ENCODE peak calls at places on chromosome 17, in nine cellular contexts. V, R, H, E, F, N, T, U and W are unnamed samples.

GRCh38 chr17:64130559-64131001 is 636 bp upstream of the ERN1 start:
- DNase-seq in F (no peak), R (peak), V (no peak), H (no peak), U (no peak), E (peak), N (peak), T (peak), W (no peak)

GRCh38 chr17:55266051-55266957 is 1.5 kb downstream of the HLF start:
- DNase-seq in N (peak), T (no peak), U (no peak), E (no peak), H (no peak), R (no peak), V (peak), F (no peak), W (peak)

GRCh38 chr17:55740515-55741352 is 10.1 kb upstream of the PCTP start:
- DNase-seq in H (no peak), T (no peak), U (no peak), R (no peak), E (no peak), F (no peak), V (no peak), N (no peak), W (no peak)

GRCh38 chr17:80017226-80018010 is 18.3 kb downstream of the TBC1D16 start:
- DNase-seq in U (no peak), F (no peak), T (no peak), H (no peak), E (no peak), V (no peak), R (no peak), N (no peak), W (no peak)

GRCh38 chr17:55325405-55325804 is 60.6 kb downstream of the HLF start:
- DNase-seq in N (no peak), R (no peak), U (no peak), V (no peak), E (no peak), F (no peak), T (no peak), H (no peak), W (no peak)

GRCh38 chr17:71427801-71428200 is 693.0 kb upstream of the SOX9 start:
- DNase-seq in U (no peak), E (no peak), R (no peak), T (no peak), H (no peak), V (no peak), N (no peak), F (no peak), W (no peak)

GRCh38 chr17:44359001-44359400 is 4.7 kb downstream of the FAM171A2 start:
- DNase-seq in E (no peak), R (no peak), U (no peak), F (no peak), H (no peak), N (no peak), T (no peak), V (no peak), W (no peak)

GRCh38 chr17:78653382-78653781 is 76.2 kb upstream of the DNAH17 start:
- DNase-seq in N (peak), F (no peak), V (no peak), H (no peak), U (no peak), R (no peak), E (peak), T (no peak), W (no peak)

GRCh38 chr17:51830886-51831285 is 327.6 kb downstream of the CA10 start:
- DNase-seq in E (no peak), F (no peak), T (no peak), N (no peak), V (no peak), H (no peak), U (peak), R (no peak), W (no peak)

GRCh38 chr17:83196088-83196765 is 116.8 kb downstream of the METRNL start:
- DNase-seq in V (no peak), T (no peak), N (peak), E (peak), H (no peak), U (peak), F (no peak), R (no peak), W (no peak)

GRCh38 chr17:73288534-73289302 is 23.1 kb downstream of the CDC42EP4 start:
- DNase-seq in N (no peak), F (no peak), U (no peak), T (peak), V (no peak), R (no peak), E (no peak), H (peak), W (no peak)

GRCh38 chr17:2705263-2705662 is 6.3 kb downstream of the CLUH start:
- DNase-seq in R (no peak), V (no peak), E (peak), U (no peak), F (no peak), H (no peak), N (peak), T (no peak), W (no peak)

GRCh38 chr17:7132511-7133094 is 18.0 kb upstream of the ASGR2 start:
- DNase-seq in R (peak), T (no peak), H (no peak), V (peak), F (peak), U (no peak), E (no peak), N (no peak), W (no peak)

GRCh38 chr17:6666557-6666956 is 15.0 kb downstream of the C17orf100 start:
- DNase-seq in R (no peak), T (no peak), N (no peak), F (no peak), U (no peak), V (no peak), H (no peak), E (no peak), W (no peak)

DNA sequence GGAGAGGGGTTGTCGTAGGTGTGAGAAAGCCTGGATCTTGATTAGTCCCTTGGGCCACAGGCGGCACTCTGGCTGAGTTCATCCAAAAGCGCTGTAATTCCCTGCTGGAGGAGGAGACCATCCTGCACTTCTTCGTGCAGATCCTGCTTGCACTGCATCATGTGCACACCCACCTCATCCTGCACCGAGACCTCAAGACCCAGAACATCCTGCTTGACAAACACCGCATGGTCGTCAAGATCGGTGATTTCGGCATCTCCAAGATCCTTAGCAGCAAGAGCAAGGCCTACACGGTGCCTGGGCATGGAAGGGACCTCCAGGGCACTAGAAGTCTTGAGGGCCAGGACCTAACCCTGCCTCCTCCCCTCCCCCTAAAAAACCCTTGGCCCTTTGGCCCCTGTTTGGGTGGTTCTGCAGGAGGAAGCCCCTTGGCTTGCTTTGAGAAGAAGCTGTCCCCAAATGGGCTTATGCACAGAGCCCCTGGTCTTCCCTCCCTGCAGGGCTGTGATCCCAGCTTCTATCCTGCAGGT is 6.2 kb downstream of the NEK8 start:
- DNase-seq in H (no peak), V (no peak), T (no peak), E (no peak), F (no peak), R (no peak), N (no peak), U (no peak), W (no peak)
- H3K27ac ChIP-seq in H (no peak), V (no peak), T (no peak), E (no peak), F (no peak), R (no peak), N (no peak), U (no peak), W (no peak)

DNA sequence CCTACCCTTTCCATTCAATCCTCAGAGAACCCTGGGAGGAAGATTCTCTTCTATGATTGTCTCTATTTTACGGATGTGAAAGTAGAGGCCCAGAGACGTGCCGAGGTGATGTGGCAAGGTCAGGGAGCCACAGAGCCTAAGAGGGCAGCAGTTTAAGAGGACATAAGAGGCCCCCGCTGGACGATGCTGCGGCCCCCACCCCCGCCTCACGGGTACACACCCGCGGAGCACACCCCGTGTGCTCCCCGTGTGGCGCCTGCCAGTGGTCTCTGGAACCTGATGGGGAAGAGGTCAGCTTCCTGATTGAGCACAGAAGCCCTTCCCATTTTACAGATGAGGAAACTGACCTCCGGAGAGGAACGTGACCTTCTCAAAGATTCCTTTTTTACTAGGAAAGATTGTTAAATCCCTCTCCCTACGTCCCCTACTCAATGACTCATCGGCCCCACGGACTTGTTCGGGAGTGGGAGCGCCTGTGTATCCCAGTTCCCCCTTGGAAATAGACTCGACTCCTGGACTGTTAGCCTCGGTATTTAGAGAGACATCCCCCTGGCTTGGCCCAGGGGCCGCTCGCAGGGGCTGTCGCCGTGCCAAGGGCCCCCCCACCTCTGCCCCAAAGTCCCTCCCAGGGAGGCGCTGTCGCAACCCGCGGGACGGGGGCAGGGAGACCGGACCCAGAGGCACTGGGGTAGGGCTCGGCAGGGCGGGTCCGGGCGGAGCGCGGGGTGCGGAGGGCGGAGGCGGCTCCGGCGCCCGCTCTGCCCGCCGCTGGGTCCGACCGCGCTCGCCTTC is at the start of gene ABCC3:
- DNase-seq in F (peak), N (peak), T (peak), E (peak), R (no peak), U (no peak), H (peak), V (peak), W (no peak)
- H3K27ac ChIP-seq in F (no peak), N (no peak), T (peak), E (no peak), R (no peak), U (no peak), H (peak), V (no peak), W (no peak)

DNA sequence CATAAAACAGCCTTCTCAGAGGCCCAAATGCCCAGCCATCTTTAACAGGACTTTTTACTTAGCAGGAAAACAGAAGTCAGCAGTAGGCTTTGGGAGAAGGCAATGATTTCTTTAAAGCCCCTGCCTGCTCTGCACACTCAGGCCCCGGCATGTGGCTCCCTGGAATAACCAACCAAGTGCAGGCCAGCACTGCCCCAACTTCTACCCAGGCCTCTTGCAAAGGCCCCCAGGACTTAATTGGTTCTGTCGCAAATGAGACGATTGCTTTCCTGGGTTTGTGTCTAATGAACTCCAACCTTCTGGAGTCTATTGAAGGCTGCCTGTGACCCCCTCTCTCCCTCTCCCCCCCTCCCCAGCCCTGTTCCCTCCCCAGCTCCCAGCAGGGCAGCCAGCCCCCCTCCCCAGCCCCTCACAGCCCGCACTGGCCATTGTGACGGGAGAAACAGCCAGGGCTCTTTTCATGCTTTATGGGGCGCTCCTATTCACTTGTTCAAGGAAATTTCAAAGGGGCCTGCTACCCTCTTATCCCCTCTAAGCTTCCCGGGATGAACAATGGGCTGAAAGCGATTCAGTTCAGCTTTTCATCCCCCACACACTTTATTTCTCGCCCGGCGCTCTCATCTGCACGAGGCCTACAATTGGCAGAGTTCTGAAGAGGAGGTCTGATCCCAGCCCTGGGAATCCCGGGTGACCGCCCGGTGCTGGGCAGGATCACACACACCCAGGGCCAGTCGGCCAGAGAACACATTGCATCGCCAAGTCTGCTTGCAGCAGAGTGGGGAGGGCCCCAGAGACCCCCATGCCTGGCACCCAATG is 15.5 kb downstream of the AXIN2 start:
- DNase-seq in F (no peak), U (no peak), R (no peak), N (no peak), V (no peak), H (no peak), E (no peak), T (no peak), W (no peak)
- H3K27ac ChIP-seq in F (peak), U (peak), R (no peak), N (no peak), V (no peak), H (peak), E (no peak), T (peak), W (no peak)

GRCh38 chr17:19253112-19253511 is 15.9 kb downstream of the EPN2 start:
- DNase-seq in U (no peak), F (no peak), H (no peak), V (no peak), N (no peak), T (no peak), E (no peak), R (no peak), W (no peak)
- H3K27ac ChIP-seq in U (no peak), F (no peak), H (no peak), V (no peak), N (no peak), T (no peak), E (no peak), R (no peak), W (no peak)

GRCh38 chr17:38741443-38741842 is 6.7 kb downstream of the PCGF2 start:
- DNase-seq in F (no peak), E (no peak), V (no peak), T (no peak), N (no peak), H (no peak), U (no peak), R (no peak), W (no peak)
- H3K27ac ChIP-seq in F (peak), E (no peak), V (no peak), T (peak), N (no peak), H (no peak), U (no peak), R (no peak), W (no peak)

GRCh38 chr17:39244600-39245570 is 19.1 kb upstream of the STAC2 start:
- DNase-seq in F (peak), T (peak), H (peak), R (peak), U (peak), V (peak), E (peak), N (peak), W (no peak)
- H3K27ac ChIP-seq in F (no peak), T (no peak), H (no peak), R (no peak), U (no peak), V (no peak), E (no peak), N (no peak), W (no peak)

DNA sequence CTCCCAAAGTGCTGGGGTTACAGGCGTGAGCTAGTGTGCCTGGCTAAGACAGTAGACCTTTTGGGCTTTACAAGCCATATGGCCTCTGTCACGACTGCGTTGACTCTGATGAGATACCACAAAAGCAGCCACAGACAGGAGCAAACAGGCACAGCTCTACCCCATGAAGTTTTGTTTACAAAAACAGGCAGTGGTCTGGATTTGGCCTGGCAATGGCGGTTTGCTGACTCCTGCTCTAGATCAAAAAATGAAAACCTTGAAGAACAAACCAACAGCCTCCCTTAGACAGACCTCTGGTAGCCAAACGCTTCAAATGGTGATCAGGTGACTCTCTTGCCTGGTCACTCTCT is 20.7 kb downstream of the SLC43A2 start:
- DNase-seq in T (no peak), F (no peak), N (no peak), H (no peak), U (no peak), R (no peak), V (no peak), E (no peak), W (no peak)
- H3K27ac ChIP-seq in T (peak), F (no peak), N (no peak), H (no peak), U (peak), R (no peak), V (no peak), E (no peak), W (peak)

GRCh38 chr17:35539659-35540026 is 2.2 kb upstream of the SLFN12L start:
- DNase-seq in H (no peak), T (no peak), E (no peak), F (no peak), N (no peak), U (no peak), V (no peak), R (no peak), W (no peak)
- H3K27ac ChIP-seq in H (peak), T (peak), E (no peak), F (no peak), N (no peak), U (no peak), V (no peak), R (peak), W (no peak)

DNA sequence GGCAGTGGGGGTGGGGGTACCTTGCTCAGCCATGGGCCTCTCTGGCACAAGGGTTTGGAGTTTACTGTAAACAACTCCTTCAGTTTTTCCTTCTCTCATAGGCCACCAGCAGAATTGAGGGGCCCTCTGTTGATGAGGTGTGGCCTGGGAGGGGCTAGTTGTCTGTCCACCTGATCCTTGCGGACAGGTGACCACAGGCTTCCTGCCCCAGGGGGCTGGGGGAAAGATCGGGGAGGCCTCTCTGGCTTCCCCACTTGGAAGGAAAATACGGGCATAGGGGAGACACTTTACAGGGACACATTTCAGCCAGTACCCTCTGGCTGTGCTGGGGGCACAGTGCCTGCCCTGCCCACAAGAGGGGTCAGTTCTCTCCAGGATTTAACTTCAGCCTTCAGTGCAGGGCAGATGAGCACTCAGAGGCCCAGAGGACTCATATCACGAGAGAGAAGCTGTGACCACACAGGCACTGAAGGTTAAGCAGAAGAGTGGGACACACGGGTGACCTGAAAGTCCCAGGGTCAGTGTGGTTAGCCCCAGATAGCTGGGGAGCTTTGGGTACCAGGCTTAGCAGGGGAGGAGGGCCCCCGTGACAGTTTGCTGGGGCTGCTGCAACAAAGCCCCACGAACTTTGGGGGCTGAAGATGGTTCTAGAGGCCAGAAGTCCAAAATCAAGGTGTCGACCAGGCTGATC is 245.9 kb downstream of the SEC14L1 start:
- DNase-seq in N (no peak), E (no peak), H (no peak), V (no peak), R (no peak), U (no peak), F (no peak), T (no peak), W (no peak)
- H3K27ac ChIP-seq in N (peak), E (no peak), H (no peak), V (no peak), R (no peak), U (no peak), F (peak), T (peak), W (peak)